ENCODE peak calls at places on chromosome 9, in nine cellular contexts. One of them, this sample, is unnamed.

GRCh38 chr9:133106511-133107244 is 14.4 kb downstream of the RALGDS start:
- DNase-seq in esophagus squamous epithelium: no peak
- DNase-seq in brain microvascular endothelial cell: no peak
- DNase-seq in mesendoderm: no peak
- DNase-seq in transverse colon: no peak
- DNase-seq in heart left ventricle: no peak
- DNase-seq in psoas muscle: no peak
- DNase-seq in dorsolateral prefrontal cortex: no peak
- DNase-seq in OCI-LY7: no peak
- DNase-seq in this sample: peak; percentile 47

GRCh38 chr9:124810513-124811355 is 33.8 kb downstream of the OLFML2A start:
- DNase-seq in brain microvascular endothelial cell: peak; percentile 82
- DNase-seq in transverse colon: no peak
- DNase-seq in mesendoderm: peak; percentile 97
- DNase-seq in OCI-LY7: no peak
- DNase-seq in psoas muscle: no peak
- DNase-seq in heart left ventricle: no peak
- DNase-seq in esophagus squamous epithelium: no peak
- DNase-seq in dorsolateral prefrontal cortex: no peak
- DNase-seq in this sample: peak; percentile 25

GRCh38 chr9:75907863-75908262 is 17.4 kb downstream of the PCSK5 start:
- DNase-seq in heart left ventricle: no peak
- DNase-seq in psoas muscle: no peak
- DNase-seq in esophagus squamous epithelium: no peak
- DNase-seq in OCI-LY7: no peak
- DNase-seq in brain microvascular endothelial cell: no peak
- DNase-seq in dorsolateral prefrontal cortex: no peak
- DNase-seq in transverse colon: no peak
- DNase-seq in mesendoderm: no peak
- DNase-seq in this sample: no peak

GRCh38 chr9:91191443-91192378 is 170.0 kb downstream of the AUH start:
- DNase-seq in transverse colon: no peak
- DNase-seq in mesendoderm: no peak
- DNase-seq in heart left ventricle: no peak
- DNase-seq in OCI-LY7: peak; percentile 89
- DNase-seq in esophagus squamous epithelium: no peak
- DNase-seq in brain microvascular endothelial cell: no peak
- DNase-seq in dorsolateral prefrontal cortex: no peak
- DNase-seq in psoas muscle: no peak
- DNase-seq in this sample: no peak

GRCh38 chr9:105911104-105911911 is 217.0 kb downstream of the TMEM38B start:
- DNase-seq in dorsolateral prefrontal cortex: no peak
- DNase-seq in OCI-LY7: no peak
- DNase-seq in heart left ventricle: no peak
- DNase-seq in mesendoderm: peak; percentile 94
- DNase-seq in transverse colon: no peak
- DNase-seq in esophagus squamous epithelium: no peak
- DNase-seq in psoas muscle: no peak
- DNase-seq in brain microvascular endothelial cell: no peak
- DNase-seq in this sample: no peak

GRCh38 chr9:105128908-105129307 is 115.5 kb upstream of the SLC44A1 start:
- DNase-seq in heart left ventricle: no peak
- DNase-seq in dorsolateral prefrontal cortex: no peak
- DNase-seq in OCI-LY7: no peak
- DNase-seq in transverse colon: no peak
- DNase-seq in brain microvascular endothelial cell: no peak
- DNase-seq in mesendoderm: no peak
- DNase-seq in psoas muscle: no peak
- DNase-seq in esophagus squamous epithelium: no peak
- DNase-seq in this sample: no peak

GRCh38 chr9:129284607-129285291 is 106.7 kb upstream of the IER5L start:
- DNase-seq in dorsolateral prefrontal cortex: peak; percentile 20
- DNase-seq in mesendoderm: no peak
- DNase-seq in esophagus squamous epithelium: no peak
- DNase-seq in OCI-LY7: peak; percentile 66
- DNase-seq in transverse colon: no peak
- DNase-seq in psoas muscle: no peak
- DNase-seq in brain microvascular endothelial cell: no peak
- DNase-seq in heart left ventricle: no peak
- DNase-seq in this sample: no peak

GRCh38 chr9:69292078-69292477 is 32.9 kb upstream of the ENTREP1 start:
- DNase-seq in dorsolateral prefrontal cortex: no peak
- DNase-seq in mesendoderm: no peak
- DNase-seq in brain microvascular endothelial cell: no peak
- DNase-seq in esophagus squamous epithelium: no peak
- DNase-seq in heart left ventricle: no peak
- DNase-seq in psoas muscle: no peak
- DNase-seq in transverse colon: no peak
- DNase-seq in OCI-LY7: no peak
- DNase-seq in this sample: no peak

GRCh38 chr9:131257266-131258025 is 18.9 kb downstream of the FAM78A start:
- DNase-seq in transverse colon: no peak
- DNase-seq in brain microvascular endothelial cell: no peak
- DNase-seq in psoas muscle: no peak
- DNase-seq in OCI-LY7: no peak
- DNase-seq in heart left ventricle: no peak
- DNase-seq in mesendoderm: no peak
- DNase-seq in dorsolateral prefrontal cortex: no peak
- DNase-seq in esophagus squamous epithelium: no peak
- DNase-seq in this sample: peak; percentile 58

GRCh38 chr9:95498641-95499040 is 18.1 kb downstream of the PTCH1 start:
- DNase-seq in brain microvascular endothelial cell: no peak
- DNase-seq in OCI-LY7: no peak
- DNase-seq in esophagus squamous epithelium: no peak
- DNase-seq in psoas muscle: no peak
- DNase-seq in mesendoderm: no peak
- DNase-seq in heart left ventricle: no peak
- DNase-seq in transverse colon: no peak
- DNase-seq in dorsolateral prefrontal cortex: no peak
- DNase-seq in this sample: no peak

GRCh38 chr9:84667571-84668203 is 1.8 kb upstream of the NTRK2 start:
- DNase-seq in esophagus squamous epithelium: no peak
- DNase-seq in mesendoderm: peak; percentile 51
- DNase-seq in dorsolateral prefrontal cortex: peak; percentile 47
- DNase-seq in brain microvascular endothelial cell: peak; percentile 57
- DNase-seq in psoas muscle: no peak
- DNase-seq in transverse colon: no peak
- DNase-seq in heart left ventricle: no peak
- DNase-seq in OCI-LY7: no peak
- DNase-seq in this sample: no peak

GRCh38 chr9:131021785-131022184 is 12.8 kb downstream of the LAMC3 start:
- DNase-seq in dorsolateral prefrontal cortex: no peak
- DNase-seq in psoas muscle: no peak
- DNase-seq in OCI-LY7: no peak
- DNase-seq in brain microvascular endothelial cell: no peak
- DNase-seq in transverse colon: no peak
- DNase-seq in esophagus squamous epithelium: no peak
- DNase-seq in mesendoderm: no peak
- DNase-seq in heart left ventricle: no peak
- DNase-seq in this sample: no peak

GRCh38 chr9:133103183-133103986 is 17.7 kb downstream of the RALGDS start:
- DNase-seq in OCI-LY7: peak; percentile 50
- DNase-seq in mesendoderm: no peak
- DNase-seq in psoas muscle: peak; percentile 76
- DNase-seq in transverse colon: peak; percentile 77
- DNase-seq in heart left ventricle: peak; percentile 65
- DNase-seq in dorsolateral prefrontal cortex: peak; percentile 83
- DNase-seq in esophagus squamous epithelium: no peak
- DNase-seq in brain microvascular endothelial cell: no peak
- DNase-seq in this sample: peak; percentile 64

GRCh38 chr9:6355728-6356127 is 27.6 kb downstream of the TPD52L3 start:
- DNase-seq in psoas muscle: no peak
- DNase-seq in OCI-LY7: no peak
- DNase-seq in transverse colon: no peak
- DNase-seq in mesendoderm: no peak
- DNase-seq in brain microvascular endothelial cell: peak; percentile 7
- DNase-seq in esophagus squamous epithelium: no peak
- DNase-seq in dorsolateral prefrontal cortex: no peak
- DNase-seq in heart left ventricle: no peak
- DNase-seq in this sample: no peak

DNA sequence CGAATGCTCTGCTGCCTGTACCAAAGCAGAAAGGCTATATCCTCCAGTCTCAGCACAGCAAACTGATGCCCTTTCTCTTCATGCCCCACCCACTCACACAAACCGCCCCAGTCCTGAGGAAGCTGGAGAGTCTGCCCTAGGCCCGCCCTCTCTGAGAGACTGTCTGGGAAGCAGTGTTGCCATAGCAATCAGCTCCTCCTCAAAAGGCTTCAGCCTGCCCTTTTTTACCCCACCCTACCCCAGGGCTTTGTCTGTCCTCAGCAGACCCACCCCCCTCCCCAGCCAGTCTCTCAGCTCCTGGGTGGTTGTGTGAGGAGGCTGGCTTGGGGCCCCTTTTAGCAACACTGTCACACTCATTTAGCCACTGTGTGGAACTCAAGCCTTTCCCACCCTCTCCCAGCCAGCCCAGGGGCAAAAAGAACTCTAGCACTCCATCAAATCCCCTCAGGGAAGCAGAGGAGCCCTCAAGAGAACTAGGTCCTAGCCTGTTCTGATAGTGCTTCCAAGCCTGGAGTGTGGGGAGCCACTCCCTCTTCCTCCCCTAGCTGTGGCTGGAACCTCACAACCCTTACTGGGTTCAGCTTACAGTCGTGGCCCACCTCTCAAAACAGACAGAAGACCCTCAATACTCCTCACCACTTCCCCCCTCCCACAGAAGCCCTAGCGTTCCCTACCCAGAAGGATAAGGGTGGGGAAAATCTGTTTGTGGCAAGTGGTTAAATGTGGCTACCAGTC is 1.4 kb downstream of the ATOSB start:
- DNase-seq in esophagus squamous epithelium: peak; percentile 42
- DNase-seq in brain microvascular endothelial cell: peak; percentile 98
- DNase-seq in mesendoderm: peak; percentile 100
- DNase-seq in psoas muscle: peak; percentile 79
- DNase-seq in transverse colon: peak; percentile 88
- DNase-seq in OCI-LY7: peak; percentile 74
- DNase-seq in heart left ventricle: peak; percentile 90
- DNase-seq in dorsolateral prefrontal cortex: peak; percentile 71
- DNase-seq in this sample: peak; percentile 88
- H3K27ac ChIP-seq in esophagus squamous epithelium: peak overlapping the region; percentile 87
- H3K27ac ChIP-seq in brain microvascular endothelial cell: peak overlapping the region; percentile 89
- H3K27ac ChIP-seq in mesendoderm: peak overlapping the region; percentile 93
- H3K27ac ChIP-seq in psoas muscle: peak overlapping the region; percentile 75
- H3K27ac ChIP-seq in transverse colon: peak overlapping the region; percentile 90
- H3K27ac ChIP-seq in OCI-LY7: peak overlapping the region; percentile 73
- H3K27ac ChIP-seq in heart left ventricle: peak overlapping the region; percentile 88
- H3K27ac ChIP-seq in dorsolateral prefrontal cortex: peak overlapping the region; percentile 84
- H3K27ac ChIP-seq in this sample: peak overlapping the region; percentile 96

DNA sequence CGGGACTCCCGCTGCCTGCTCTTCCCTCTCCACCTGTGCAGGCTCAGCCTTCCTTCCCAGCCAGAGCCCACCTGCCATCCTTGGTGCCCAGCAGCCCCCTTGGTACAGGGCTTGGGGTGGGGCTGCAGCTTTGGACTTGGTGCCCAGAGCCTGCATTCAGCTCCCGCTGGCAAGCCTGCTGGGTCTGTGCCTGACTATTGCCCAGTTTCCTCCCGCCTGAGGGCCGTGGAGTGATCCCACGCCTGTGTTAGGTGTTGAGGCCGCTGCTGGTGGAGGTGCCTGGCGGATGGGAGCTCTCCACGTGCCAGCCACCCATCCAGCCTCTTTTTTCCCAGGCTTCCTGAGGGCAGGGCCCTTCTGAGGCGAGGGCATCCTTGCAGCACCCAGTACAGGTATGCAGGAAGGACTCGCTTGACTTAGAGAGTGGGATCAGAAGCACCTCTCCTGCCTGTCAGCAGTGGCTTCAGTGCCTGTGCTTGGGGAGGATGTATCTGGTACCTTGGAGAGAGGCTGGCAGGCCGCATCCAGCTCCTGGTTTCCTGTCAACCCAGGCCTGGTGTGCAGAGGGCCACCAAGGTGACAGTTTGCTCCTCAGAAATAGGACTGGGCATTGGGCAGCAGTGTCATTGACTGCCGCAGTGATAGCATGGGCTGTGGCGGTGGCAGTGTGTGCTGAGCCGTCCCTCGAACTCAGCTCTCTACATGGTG is 7.8 kb downstream of the RXRA start:
- DNase-seq in transverse colon: no peak
- DNase-seq in brain microvascular endothelial cell: no peak
- DNase-seq in mesendoderm: no peak
- DNase-seq in heart left ventricle: no peak
- DNase-seq in psoas muscle: peak; percentile 18
- DNase-seq in dorsolateral prefrontal cortex: no peak
- DNase-seq in OCI-LY7: no peak
- DNase-seq in esophagus squamous epithelium: no peak
- DNase-seq in this sample: no peak
- H3K4me3 ChIP-seq in transverse colon: no peak overlapping the region
- H3K4me3 ChIP-seq in brain microvascular endothelial cell: no peak overlapping the region
- H3K4me3 ChIP-seq in mesendoderm: no peak overlapping the region
- H3K4me3 ChIP-seq in heart left ventricle: no peak overlapping the region
- H3K4me3 ChIP-seq in psoas muscle: no peak overlapping the region
- H3K4me3 ChIP-seq in dorsolateral prefrontal cortex: no peak overlapping the region
- H3K4me3 ChIP-seq in OCI-LY7: no peak overlapping the region
- H3K4me3 ChIP-seq in esophagus squamous epithelium: no peak overlapping the region
- H3K4me3 ChIP-seq in this sample: no peak overlapping the region

GRCh38 chr9:127783111-127783621 is 2.7 kb upstream of the CDK9 start:
- DNase-seq in mesendoderm: no peak
- DNase-seq in brain microvascular endothelial cell: no peak
- DNase-seq in transverse colon: peak; percentile 70
- DNase-seq in esophagus squamous epithelium: no peak
- DNase-seq in OCI-LY7: peak; percentile 78
- DNase-seq in psoas muscle: peak; percentile 56
- DNase-seq in dorsolateral prefrontal cortex: no peak
- DNase-seq in heart left ventricle: peak; percentile 52
- DNase-seq in this sample: peak; percentile 75
- H3K27ac ChIP-seq in mesendoderm: no peak overlapping the region
- H3K27ac ChIP-seq in brain microvascular endothelial cell: no peak overlapping the region
- H3K27ac ChIP-seq in transverse colon: peak overlapping the region; percentile 96
- H3K27ac ChIP-seq in esophagus squamous epithelium: peak overlapping the region; percentile 55
- H3K27ac ChIP-seq in OCI-LY7: peak overlapping the region; percentile 81
- H3K27ac ChIP-seq in psoas muscle: peak overlapping the region; percentile 36
- H3K27ac ChIP-seq in dorsolateral prefrontal cortex: peak overlapping the region; percentile 69
- H3K27ac ChIP-seq in heart left ventricle: peak overlapping the region; percentile 41
- H3K27ac ChIP-seq in this sample: peak overlapping the region; percentile 41

GRCh38 chr9:120888626-120889025 is 11.6 kb upstream of the PHF19 start:
- DNase-seq in mesendoderm: no peak
- DNase-seq in esophagus squamous epithelium: no peak
- DNase-seq in dorsolateral prefrontal cortex: no peak
- DNase-seq in heart left ventricle: no peak
- DNase-seq in transverse colon: no peak
- DNase-seq in psoas muscle: no peak
- DNase-seq in OCI-LY7: no peak
- DNase-seq in brain microvascular endothelial cell: no peak
- DNase-seq in this sample: no peak

GRCh38 chr9:120889606-120890396 is 12.8 kb upstream of the PHF19 start:
- DNase-seq in dorsolateral prefrontal cortex: no peak
- DNase-seq in OCI-LY7: no peak
- DNase-seq in psoas muscle: no peak
- DNase-seq in heart left ventricle: no peak
- DNase-seq in transverse colon: no peak
- DNase-seq in mesendoderm: no peak
- DNase-seq in esophagus squamous epithelium: no peak
- DNase-seq in brain microvascular endothelial cell: no peak
- DNase-seq in this sample: no peak

GRCh38 chr9:120891255-120891954 is 14.4 kb upstream of the PHF19 start:
- DNase-seq in mesendoderm: no peak
- DNase-seq in esophagus squamous epithelium: no peak
- DNase-seq in brain microvascular endothelial cell: no peak
- DNase-seq in transverse colon: no peak
- DNase-seq in dorsolateral prefrontal cortex: no peak
- DNase-seq in OCI-LY7: peak; percentile 60
- DNase-seq in psoas muscle: no peak
- DNase-seq in heart left ventricle: no peak
- DNase-seq in this sample: no peak

GRCh38 chr9:120892177-120892747 is 15.3 kb upstream of the PHF19 start:
- DNase-seq in transverse colon: no peak
- DNase-seq in esophagus squamous epithelium: no peak
- DNase-seq in dorsolateral prefrontal cortex: no peak
- DNase-seq in OCI-LY7: no peak
- DNase-seq in heart left ventricle: no peak
- DNase-seq in brain microvascular endothelial cell: no peak
- DNase-seq in mesendoderm: no peak
- DNase-seq in psoas muscle: no peak
- DNase-seq in this sample: no peak

GRCh38 chr9:120890415-120891254 is 13.6 kb upstream of the PHF19 start:
- DNase-seq in heart left ventricle: no peak
- DNase-seq in dorsolateral prefrontal cortex: no peak
- DNase-seq in OCI-LY7: no peak
- DNase-seq in psoas muscle: no peak
- DNase-seq in esophagus squamous epithelium: no peak
- DNase-seq in mesendoderm: no peak
- DNase-seq in transverse colon: no peak
- DNase-seq in brain microvascular endothelial cell: no peak
- DNase-seq in this sample: no peak
- H3K4me3 ChIP-seq in heart left ventricle: no peak overlapping the region
- H3K4me3 ChIP-seq in dorsolateral prefrontal cortex: no peak overlapping the region
- H3K4me3 ChIP-seq in OCI-LY7: no peak overlapping the region
- H3K4me3 ChIP-seq in psoas muscle: no peak overlapping the region
- H3K4me3 ChIP-seq in esophagus squamous epithelium: no peak overlapping the region
- H3K4me3 ChIP-seq in mesendoderm: no peak overlapping the region
- H3K4me3 ChIP-seq in transverse colon: no peak overlapping the region
- H3K4me3 ChIP-seq in brain microvascular endothelial cell: no peak overlapping the region
- H3K4me3 ChIP-seq in this sample: no peak overlapping the region